ENCODE peak calls at places on chromosome 6, in six cellular contexts. F is HT1080, Z is WERI-Rb-1, E is BJ, I is GM12865, J is PC-3. K is an unnamed sample.

GRCh38 chr6:160238786-160239751 is 19.6 kb downstream of the SLC22A2 start:
- DNase-seq in F (peak; percentile 90), Z (no peak), E (no peak), I (no peak), J (peak; percentile 66), K (no peak)

GRCh38 chr6:145815351-145815772 is 767 bp upstream of the FBXO30 start:
- DNase-seq in F (no peak), Z (peak; percentile 37), E (no peak), I (peak; percentile 23), J (no peak), K (no peak)

GRCh38 chr6:157961116-157961515 is 20.5 kb upstream of the SYNJ2 start:
- DNase-seq in F (no peak), Z (no peak), E (no peak), I (no peak), J (no peak), K (no peak)

GRCh38 chr6:128731249-128732165 is 151.4 kb upstream of the LAMA2 start:
- DNase-seq in F (peak; percentile 66), Z (peak; percentile 11), E (no peak), I (peak; percentile 41), J (peak; percentile 65), K (peak; percentile 40)

GRCh38 chr6:137115653-137116052 is 57.8 kb downstream of the IL22RA2 start:
- DNase-seq in F (no peak), Z (no peak), E (no peak), I (no peak), J (no peak), K (no peak)

GRCh38 chr6:29724937-29725869 is 2.0 kb downstream of the HLA-F start:
- DNase-seq in F (no peak), Z (no peak), E (no peak), I (no peak), J (no peak), K (no peak)

GRCh38 chr6:87847135-87847829 is 145.2 kb upstream of the AKIRIN2 start:
- DNase-seq in F (no peak), Z (no peak), E (no peak), I (no peak), J (no peak), K (no peak)

GRCh38 chr6:68638225-68638900 is 3.3 kb downstream of the ADGRB3 start:
- DNase-seq in F (no peak), Z (peak; percentile 22), E (no peak), I (peak; percentile 62), J (peak; percentile 40), K (no peak)

GRCh38 chr6:35038076-35038475 is 103.1 kb downstream of the TCP11 start:
- DNase-seq in F (no peak), Z (no peak), E (no peak), I (no peak), J (no peak), K (no peak)

GRCh38 chr6:35166160-35166919 is 25.2 kb upstream of the TCP11 start:
- DNase-seq in F (no peak), Z (no peak), E (no peak), I (no peak), J (no peak), K (no peak)